ENCODE peak calls at places on chromosomes 13 and 19, in four cellular contexts. O is tibial nerve; T is naive thymus-derived CD4-positive, alpha-beta T cell; E is aorta. U is an unnamed sample. For H3K27me3, the result is how much of the 10 kb centered on the place peaks cover.

GRCh38 chr13:43298799-43299198 is 275.4 kb downstream of the DNAJC15 start:
- DNase-seq in E (no peak), O (no peak), T (no peak), U (no peak)

GRCh38 chr13:105403065-105403464 is 1132.4 kb downstream of the EFNB2 start:
- DNase-seq in T (no peak), O (no peak), E (no peak), U (no peak)

GRCh38 chr19:13764821-13765394 is 586 bp downstream of the MRI1 start:
- DNase-seq in E (peak), O (no peak), T (peak), U (no peak)

GRCh38 chr19:46659151-46660007 is 1.6 kb downstream of the DACT3 start:
- DNase-seq in T (no peak), O (peak), E (peak), U (no peak)

GRCh38 chr19:44624840-44625354 is 11.5 kb downstream of the IGSF23 start:
- DNase-seq in T (no peak), O (no peak), E (no peak), U (no peak)

GRCh38 chr19:46426506-46427162 is 2.1 kb downstream of the PNMA8C start:
- DNase-seq in E (peak), T (no peak), O (peak), U (peak)

GRCh38 chr13:107373551-107373950 is 805.6 kb upstream of the ARGLU1 start:
- DNase-seq in O (no peak), E (no peak), T (no peak), U (peak)

GRCh38 chr13:43368003-43368402 is 344.6 kb downstream of the DNAJC15 start:
- DNase-seq in O (no peak), E (no peak), T (no peak), U (no peak)

GRCh38 chr13:60869225-60869624 is 472.2 kb downstream of the TDRD3 start:
- DNase-seq in E (no peak), O (no peak), T (no peak), U (no peak)

DNA sequence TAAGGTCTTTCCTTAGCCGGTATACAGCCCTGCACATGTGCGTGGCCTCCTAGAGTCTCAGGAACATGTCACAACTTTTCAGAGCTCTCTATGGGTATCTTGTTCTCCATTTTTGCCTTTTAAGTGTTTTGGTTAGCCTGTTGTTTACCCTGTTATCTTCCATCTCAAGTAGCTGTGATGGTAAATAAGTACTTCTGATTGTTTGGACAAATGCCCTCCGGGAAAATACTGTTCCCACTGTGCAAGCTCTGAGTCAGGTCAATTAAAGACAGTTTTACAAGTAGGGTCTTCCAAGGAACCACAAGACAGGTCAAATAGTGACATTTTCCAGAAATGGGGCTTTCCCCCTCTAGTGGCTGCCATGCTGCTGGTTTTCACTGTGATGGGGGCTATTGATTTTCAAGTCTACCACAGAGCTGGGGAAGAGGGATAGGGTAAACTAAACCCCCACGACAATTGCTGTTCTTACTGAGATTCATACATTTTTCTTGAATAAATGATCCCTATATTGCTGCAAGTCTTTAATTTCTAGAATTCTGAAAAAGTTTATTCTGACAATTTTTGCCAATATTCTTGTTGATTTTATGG is 109.5 kb downstream of the TM9SF2 start:
- DNase-seq in T (no peak), E (no peak), O (no peak), U (no peak)
- H3K4me3 ChIP-seq in T (no peak), E (no peak), O (no peak), U (no peak)

GRCh38 chr13:113102727-113103126 is 2.9 kb upstream of the F7 start:
- DNase-seq in E (no peak), T (no peak), O (no peak), U (no peak)
- H3K27me3 ChIP-seq in E (under half), T (under half), O (under half), U (under half)

GRCh38 chr19:48385461-48386087 is 5.8 kb downstream of the KDELR1 start:
- DNase-seq in E (no peak), O (no peak), T (no peak), U (no peak)

GRCh38 chr19:48381178-48381950 is 10.0 kb downstream of the KDELR1 start:
- DNase-seq in E (no peak), T (no peak), O (no peak), U (no peak)

GRCh38 chr19:48390188-48391099 is 907 bp downstream of the KDELR1 start:
- DNase-seq in T (peak), E (peak), O (peak), U (no peak)

GRCh38 chr19:48391100-48392005 is at the start of gene KDELR1:
- DNase-seq in T (peak), E (peak), O (peak), U (no peak)

GRCh38 chr19:48386981-48387380 is 4.4 kb downstream of the KDELR1 start:
- DNase-seq in O (no peak), E (no peak), T (no peak), U (no peak)
- H3K27ac ChIP-seq in O (no peak), E (no peak), T (no peak), U (no peak)

GRCh38 chr13:33415822-33416221 is 130.3 kb upstream of the STARD13 start:
- DNase-seq in O (no peak), E (no peak), T (no peak), U (no peak)

GRCh38 chr13:33405371-33405770 is 119.8 kb upstream of the STARD13 start:
- DNase-seq in E (no peak), T (no peak), O (no peak), U (no peak)

GRCh38 chr13:33409673-33410072 is 124.1 kb upstream of the STARD13 start:
- DNase-seq in O (no peak), E (no peak), T (no peak), U (no peak)

GRCh38 chr13:33410619-33411018 is 125.1 kb upstream of the STARD13 start:
- DNase-seq in T (no peak), O (no peak), E (no peak), U (no peak)

GRCh38 chr13:33411312-33411711 is 125.8 kb upstream of the STARD13 start:
- DNase-seq in O (no peak), T (no peak), E (no peak), U (no peak)
- H3K4me3 ChIP-seq in O (no peak), T (no peak), E (no peak), U (no peak)